ENCODE peak calls at places on chromosome 20, in six cellular contexts. One of them, this sample, is unnamed.
A peak's percentile ranks its signal among the peaks of the same experiment; 100 is the strongest.

GRCh38 chr20:62805365-62805710 is 703 bp downstream of the OGFR start:
- DNase-seq in psoas muscle: no peak
- DNase-seq in GM06990: no peak
- DNase-seq in heart right ventricle: no peak
- DNase-seq in HCT116: no peak
- DNase-seq in GM10248: no peak
- DNase-seq in this sample: peak; percentile 75

GRCh38 chr20:32232487-32232886 is 24.8 kb downstream of the POFUT1 start:
- DNase-seq in psoas muscle: no peak
- DNase-seq in GM06990: no peak
- DNase-seq in heart right ventricle: no peak
- DNase-seq in HCT116: no peak
- DNase-seq in GM10248: no peak
- DNase-seq in this sample: no peak

GRCh38 chr20:53316221-53316937 is 277.3 kb downstream of the ZNF217 start:
- DNase-seq in psoas muscle: no peak
- DNase-seq in GM06990: no peak
- DNase-seq in heart right ventricle: no peak
- DNase-seq in HCT116: no peak
- DNase-seq in GM10248: no peak
- DNase-seq in this sample: no peak

GRCh38 chr20:50335105-50335504 is 144.5 kb downstream of the CEBPB start:
- DNase-seq in psoas muscle: no peak
- DNase-seq in GM06990: no peak
- DNase-seq in heart right ventricle: no peak
- DNase-seq in HCT116: peak; percentile 68
- DNase-seq in GM10248: peak; percentile 40
- DNase-seq in this sample: peak; percentile 45

GRCh38 chr20:3135507-3136070 is 24.1 kb downstream of the FASTKD5 start:
- DNase-seq in psoas muscle: no peak
- DNase-seq in GM06990: no peak
- DNase-seq in heart right ventricle: no peak
- DNase-seq in HCT116: no peak
- DNase-seq in GM10248: no peak
- DNase-seq in this sample: no peak

GRCh38 chr20:47070176-47070575 is 175.5 kb downstream of the EYA2 start:
- DNase-seq in psoas muscle: no peak
- DNase-seq in GM06990: no peak
- DNase-seq in heart right ventricle: no peak
- DNase-seq in HCT116: no peak
- DNase-seq in GM10248: no peak
- DNase-seq in this sample: no peak

GRCh38 chr20:62546606-62547005 is 70.8 kb upstream of the GATA5 start:
- DNase-seq in psoas muscle: no peak
- DNase-seq in GM06990: no peak
- DNase-seq in heart right ventricle: no peak
- DNase-seq in HCT116: no peak
- DNase-seq in GM10248: no peak
- DNase-seq in this sample: no peak

GRCh38 chr20:10559266-10559665 is 114.5 kb downstream of the JAG1 start:
- DNase-seq in psoas muscle: no peak
- DNase-seq in GM06990: no peak
- DNase-seq in heart right ventricle: no peak
- DNase-seq in HCT116: no peak
- DNase-seq in GM10248: no peak
- DNase-seq in this sample: no peak

GRCh38 chr20:46011631-46012482 is 3.1 kb downstream of the MMP9 start:
- DNase-seq in psoas muscle: peak; percentile 69
- DNase-seq in GM06990: peak; percentile 35
- DNase-seq in heart right ventricle: peak; percentile 47
- DNase-seq in HCT116: peak; percentile 71
- DNase-seq in GM10248: no peak
- DNase-seq in this sample: peak; percentile 67

GRCh38 chr20:7571521-7572065 is 368.7 kb downstream of the HAO1 start:
- DNase-seq in psoas muscle: no peak
- DNase-seq in GM06990: no peak
- DNase-seq in heart right ventricle: no peak
- DNase-seq in HCT116: no peak
- DNase-seq in GM10248: no peak
- DNase-seq in this sample: no peak

GRCh38 chr20:35978041-35978513 is 9.7 kb downstream of the CNBD2 start:
- DNase-seq in psoas muscle: no peak
- DNase-seq in GM06990: no peak
- DNase-seq in heart right ventricle: no peak
- DNase-seq in HCT116: no peak
- DNase-seq in GM10248: no peak
- DNase-seq in this sample: no peak

GRCh38 chr20:416950-417800 is 9.1 kb downstream of the RBCK1 start:
- DNase-seq in psoas muscle: no peak
- DNase-seq in GM06990: no peak
- DNase-seq in heart right ventricle: no peak
- DNase-seq in HCT116: no peak
- DNase-seq in GM10248: no peak
- DNase-seq in this sample: no peak

GRCh38 chr20:48824830-48825550 is 2.8 kb downstream of the PREX1 start:
- DNase-seq in psoas muscle: no peak
- DNase-seq in GM06990: no peak
- DNase-seq in heart right ventricle: no peak
- DNase-seq in HCT116: no peak
- DNase-seq in GM10248: no peak
- DNase-seq in this sample: no peak

GRCh38 chr20:62666736-62667529 is 24.6 kb downstream of the SLCO4A1 start:
- DNase-seq in psoas muscle: peak; percentile 49
- DNase-seq in GM06990: no peak
- DNase-seq in heart right ventricle: no peak
- DNase-seq in HCT116: no peak
- DNase-seq in GM10248: no peak
- DNase-seq in this sample: no peak

GRCh38 chr20:9068896-9069663 is at the start of gene PLCB4:
- DNase-seq in psoas muscle: peak; percentile 42
- DNase-seq in GM06990: no peak
- DNase-seq in heart right ventricle: peak; percentile 52
- DNase-seq in HCT116: no peak
- DNase-seq in GM10248: no peak
- DNase-seq in this sample: no peak

GRCh38 chr20:51004305-51004727 is 18.6 kb downstream of the KCNG1 start:
- DNase-seq in psoas muscle: no peak
- DNase-seq in GM06990: no peak
- DNase-seq in heart right ventricle: no peak
- DNase-seq in HCT116: no peak
- DNase-seq in GM10248: no peak
- DNase-seq in this sample: no peak

GRCh38 chr20:46348231-46348803 is 40.0 kb upstream of the CDH22 start:
- DNase-seq in psoas muscle: no peak
- DNase-seq in GM06990: no peak
- DNase-seq in heart right ventricle: no peak
- DNase-seq in HCT116: no peak
- DNase-seq in GM10248: no peak
- DNase-seq in this sample: no peak

GRCh38 chr20:42152570-42152969 is 534.4 kb upstream of the CHD6 start:
- DNase-seq in psoas muscle: no peak
- DNase-seq in GM06990: no peak
- DNase-seq in heart right ventricle: no peak
- DNase-seq in HCT116: no peak
- DNase-seq in GM10248: no peak
- DNase-seq in this sample: no peak

GRCh38 chr20:25233016-25233772 is 14.7 kb upstream of the PYGB start:
- DNase-seq in psoas muscle: peak; percentile 60
- DNase-seq in GM06990: no peak
- DNase-seq in heart right ventricle: peak; percentile 59
- DNase-seq in HCT116: no peak
- DNase-seq in GM10248: no peak
- DNase-seq in this sample: no peak

GRCh38 chr20:24873015-24873620 is 76.0 kb upstream of the CST7 start:
- DNase-seq in psoas muscle: no peak
- DNase-seq in GM06990: no peak
- DNase-seq in heart right ventricle: no peak
- DNase-seq in HCT116: no peak
- DNase-seq in GM10248: peak; percentile 11
- DNase-seq in this sample: no peak

GRCh38 chr20:61812121-61812520 is 253.6 kb downstream of the TAF4 start:
- DNase-seq in psoas muscle: no peak
- DNase-seq in GM06990: no peak
- DNase-seq in heart right ventricle: no peak
- DNase-seq in HCT116: no peak
- DNase-seq in GM10248: no peak
- DNase-seq in this sample: no peak

GRCh38 chr20:43331911-43332310 is 125.8 kb upstream of the SRSF6 start:
- DNase-seq in psoas muscle: peak; percentile 55
- DNase-seq in GM06990: no peak
- DNase-seq in heart right ventricle: peak; percentile 25
- DNase-seq in HCT116: no peak
- DNase-seq in GM10248: no peak
- DNase-seq in this sample: no peak

GRCh38 chr20:31844737-31845299 is 586 bp downstream of the FOXS1 start:
- DNase-seq in psoas muscle: no peak
- DNase-seq in GM06990: no peak
- DNase-seq in heart right ventricle: no peak
- DNase-seq in HCT116: no peak
- DNase-seq in GM10248: no peak
- DNase-seq in this sample: no peak

GRCh38 chr20:48214601-48215000 is 429.3 kb upstream of the SULF2 start:
- DNase-seq in psoas muscle: no peak
- DNase-seq in GM06990: no peak
- DNase-seq in heart right ventricle: no peak
- DNase-seq in HCT116: no peak
- DNase-seq in GM10248: no peak
- DNase-seq in this sample: no peak

GRCh38 chr20:35626386-35627001 is 10.9 kb downstream of the SPAG4 start:
- DNase-seq in psoas muscle: no peak
- DNase-seq in GM06990: no peak
- DNase-seq in heart right ventricle: no peak
- DNase-seq in HCT116: no peak
- DNase-seq in GM10248: no peak
- DNase-seq in this sample: no peak

GRCh38 chr20:2585811-2586210 is 49.4 kb downstream of the TMC2 start:
- DNase-seq in psoas muscle: no peak
- DNase-seq in GM06990: no peak
- DNase-seq in heart right ventricle: no peak
- DNase-seq in HCT116: no peak
- DNase-seq in GM10248: no peak
- DNase-seq in this sample: no peak

GRCh38 chr20:973785-974194 is 28.3 kb downstream of the RSPO4 start:
- DNase-seq in psoas muscle: no peak
- DNase-seq in GM06990: no peak
- DNase-seq in heart right ventricle: no peak
- DNase-seq in HCT116: peak; percentile 55
- DNase-seq in GM10248: peak; percentile 72
- DNase-seq in this sample: peak; percentile 76

GRCh38 chr20:11411765-11412164 is 505.9 kb upstream of the BTBD3 start:
- DNase-seq in psoas muscle: no peak
- DNase-seq in GM06990: no peak
- DNase-seq in heart right ventricle: no peak
- DNase-seq in HCT116: no peak
- DNase-seq in GM10248: no peak
- DNase-seq in this sample: no peak

GRCh38 chr20:9255171-9255570 is 186.3 kb downstream of the PLCB4 start:
- DNase-seq in psoas muscle: no peak
- DNase-seq in GM06990: no peak
- DNase-seq in heart right ventricle: no peak
- DNase-seq in HCT116: no peak
- DNase-seq in GM10248: no peak
- DNase-seq in this sample: no peak

GRCh38 chr20:41148956-41149355 is 11.6 kb downstream of the PLCG1 start:
- DNase-seq in psoas muscle: no peak
- DNase-seq in GM06990: no peak
- DNase-seq in heart right ventricle: no peak
- DNase-seq in HCT116: no peak
- DNase-seq in GM10248: no peak
- DNase-seq in this sample: no peak

GRCh38 chr20:8583209-8584106 is 451.4 kb downstream of the PLCB1 start:
- DNase-seq in psoas muscle: no peak
- DNase-seq in GM06990: no peak
- DNase-seq in heart right ventricle: no peak
- DNase-seq in HCT116: no peak
- DNase-seq in GM10248: no peak
- DNase-seq in this sample: no peak

DNA sequence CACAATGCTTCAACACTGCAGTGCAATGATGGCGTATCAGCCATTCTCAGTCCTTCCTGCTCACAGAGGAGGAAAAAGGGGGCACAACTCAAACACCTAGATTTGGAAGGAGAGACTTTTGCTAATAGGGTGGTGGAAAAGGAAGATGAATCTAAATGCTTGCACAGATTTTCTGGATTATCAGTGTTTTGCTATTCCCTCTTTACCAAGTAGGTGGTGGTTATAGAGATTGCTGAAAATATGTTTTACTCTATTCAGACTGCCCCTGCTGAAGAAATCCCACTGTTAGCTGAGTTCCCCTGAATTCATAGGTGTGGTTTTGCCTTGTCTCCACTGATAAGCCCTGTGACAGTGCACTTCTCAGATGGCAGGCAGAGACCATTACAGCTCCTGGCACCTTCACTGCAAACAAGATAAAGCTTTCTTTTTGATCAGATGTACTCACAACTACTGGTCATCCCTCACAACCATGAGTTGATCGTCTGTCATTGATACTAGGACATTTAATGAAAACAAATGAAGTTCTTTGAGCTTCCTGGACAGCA is 311.4 kb downstream of the KIF16B start:
- DNase-seq in psoas muscle: no peak
- DNase-seq in GM06990: no peak
- DNase-seq in heart right ventricle: no peak
- DNase-seq in HCT116: no peak
- DNase-seq in GM10248: no peak
- DNase-seq in this sample: no peak
- TF ChIP-seq CTCF in psoas muscle: no peak
- TF ChIP-seq CTCF in GM06990: no peak
- TF ChIP-seq CTCF in heart right ventricle: no peak
- TF ChIP-seq CTCF in HCT116: no peak
- TF ChIP-seq CTCF in GM10248: no peak
- TF ChIP-seq CTCF in this sample: no peak

GRCh38 chr20:33751775-33752174 is 20.0 kb downstream of the ZNF341 start:
- DNase-seq in psoas muscle: no peak
- DNase-seq in GM06990: no peak
- DNase-seq in heart right ventricle: no peak
- DNase-seq in HCT116: no peak
- DNase-seq in GM10248: no peak
- DNase-seq in this sample: no peak
- TF ChIP-seq CTCF in psoas muscle: no peak
- TF ChIP-seq CTCF in GM06990: no peak
- TF ChIP-seq CTCF in heart right ventricle: no peak
- TF ChIP-seq CTCF in HCT116: no peak
- TF ChIP-seq CTCF in GM10248: no peak
- TF ChIP-seq CTCF in this sample: no peak

GRCh38 chr20:37253087-37253486 is 8.5 kb downstream of the GHRH start:
- DNase-seq in psoas muscle: no peak
- DNase-seq in GM06990: no peak
- DNase-seq in heart right ventricle: no peak
- DNase-seq in HCT116: no peak
- DNase-seq in GM10248: no peak
- DNase-seq in this sample: no peak
- TF ChIP-seq CTCF in psoas muscle: no peak
- TF ChIP-seq CTCF in GM06990: no peak
- TF ChIP-seq CTCF in heart right ventricle: no peak
- TF ChIP-seq CTCF in HCT116: no peak
- TF ChIP-seq CTCF in GM10248: no peak
- TF ChIP-seq CTCF in this sample: no peak

GRCh38 chr20:17287998-17288397 is 61.2 kb downstream of the PCSK2 start:
- DNase-seq in psoas muscle: no peak
- DNase-seq in GM06990: no peak
- DNase-seq in heart right ventricle: no peak
- DNase-seq in HCT116: no peak
- DNase-seq in GM10248: no peak
- DNase-seq in this sample: no peak

GRCh38 chr20:17287503-17287902 is 60.7 kb downstream of the PCSK2 start:
- DNase-seq in psoas muscle: no peak
- DNase-seq in GM06990: no peak
- DNase-seq in heart right ventricle: no peak
- DNase-seq in HCT116: no peak
- DNase-seq in GM10248: no peak
- DNase-seq in this sample: no peak
- TF ChIP-seq CTCF in psoas muscle: no peak
- TF ChIP-seq CTCF in GM06990: peak; percentile 43
- TF ChIP-seq CTCF in heart right ventricle: no peak
- TF ChIP-seq CTCF in HCT116: peak; percentile 59
- TF ChIP-seq CTCF in GM10248: no peak
- TF ChIP-seq CTCF in this sample: no peak

This sample was measured in GM20000.